ENCODE peak calls at places on chromosomes 13 and 19, in six cellular contexts. One of them, this sample, is unnamed. For H3K36me3, the result is how much of the 10 kb centered on the place peaks cover.

GRCh38 chr13:112990783-112991182 is 21.8 kb downstream of the MCF2L start:
- DNase-seq in H1: no peak
- DNase-seq in mesenchymal stem cell: no peak
- DNase-seq in IMR-90: no peak
- DNase-seq in mesendoderm: peak
- DNase-seq in neuronal stem cell: no peak
- DNase-seq in this sample: peak

GRCh38 chr19:8638078-8638619 is 7.7 kb downstream of the NFILZ start:
- DNase-seq in mesendoderm: no peak
- DNase-seq in H1: no peak
- DNase-seq in IMR-90: peak
- DNase-seq in mesenchymal stem cell: no peak
- DNase-seq in neuronal stem cell: no peak
- DNase-seq in this sample: peak

GRCh38 chr19:42018503-42019193 is 24.6 kb upstream of the ATP1A3 start:
- DNase-seq in IMR-90: peak
- DNase-seq in H1: no peak
- DNase-seq in neuronal stem cell: no peak
- DNase-seq in mesenchymal stem cell: no peak
- DNase-seq in mesendoderm: no peak
- DNase-seq in this sample: no peak

GRCh38 chr13:33771296-33771695 is 46.7 kb upstream of the RFC3 start:
- DNase-seq in mesendoderm: no peak
- DNase-seq in H1: no peak
- DNase-seq in mesenchymal stem cell: no peak
- DNase-seq in IMR-90: no peak
- DNase-seq in neuronal stem cell: no peak
- DNase-seq in this sample: no peak

GRCh38 chr13:83634601-83635000 is 247.7 kb downstream of the SLITRK1 start:
- DNase-seq in IMR-90: no peak
- DNase-seq in mesenchymal stem cell: no peak
- DNase-seq in mesendoderm: no peak
- DNase-seq in neuronal stem cell: no peak
- DNase-seq in H1: no peak
- DNase-seq in this sample: no peak

GRCh38 chr19:40982594-40983101 is 8.4 kb upstream of the CYP2B6 start:
- DNase-seq in H1: peak
- DNase-seq in mesendoderm: peak
- DNase-seq in neuronal stem cell: no peak
- DNase-seq in IMR-90: peak
- DNase-seq in mesenchymal stem cell: no peak
- DNase-seq in this sample: no peak

GRCh38 chr19:57708641-57709354 is at the start of gene ZNF154:
- DNase-seq in IMR-90: peak
- DNase-seq in mesendoderm: peak
- DNase-seq in neuronal stem cell: peak
- DNase-seq in mesenchymal stem cell: peak
- DNase-seq in H1: peak
- DNase-seq in this sample: no peak

GRCh38 chr13:76948139-76948538 is at the start of gene ACOD1:
- DNase-seq in mesenchymal stem cell: no peak
- DNase-seq in mesendoderm: no peak
- DNase-seq in neuronal stem cell: no peak
- DNase-seq in IMR-90: no peak
- DNase-seq in H1: no peak
- DNase-seq in this sample: no peak

GRCh38 chr13:20165417-20166257 is 4.8 kb upstream of the GJA3 start:
- DNase-seq in neuronal stem cell: no peak
- DNase-seq in IMR-90: peak
- DNase-seq in mesendoderm: no peak
- DNase-seq in mesenchymal stem cell: no peak
- DNase-seq in H1: no peak
- DNase-seq in this sample: no peak

GRCh38 chr19:30861896-30862295 is 487.3 kb downstream of the TSHZ3 start:
- DNase-seq in H1: no peak
- DNase-seq in neuronal stem cell: no peak
- DNase-seq in mesendoderm: no peak
- DNase-seq in IMR-90: no peak
- DNase-seq in mesenchymal stem cell: no peak
- DNase-seq in this sample: no peak

GRCh38 chr19:1455002-1455335 is 5.0 kb downstream of the APC2 start:
- DNase-seq in H1: no peak
- DNase-seq in neuronal stem cell: no peak
- DNase-seq in mesenchymal stem cell: no peak
- DNase-seq in IMR-90: no peak
- DNase-seq in mesendoderm: no peak
- DNase-seq in this sample: no peak

GRCh38 chr19:50244695-50245094 is 41.3 kb downstream of the MYH14 start:
- DNase-seq in mesenchymal stem cell: no peak
- DNase-seq in IMR-90: no peak
- DNase-seq in neuronal stem cell: no peak
- DNase-seq in mesendoderm: peak
- DNase-seq in H1: no peak
- DNase-seq in this sample: no peak

GRCh38 chr13:99903140-99903539 is 68.4 kb downstream of the ZIC5 start:
- DNase-seq in mesenchymal stem cell: no peak
- DNase-seq in IMR-90: no peak
- DNase-seq in H1: no peak
- DNase-seq in mesendoderm: no peak
- DNase-seq in neuronal stem cell: no peak
- DNase-seq in this sample: no peak

GRCh38 chr13:114064516-114065140 is 67.8 kb downstream of the RASA3 start:
- DNase-seq in neuronal stem cell: peak
- DNase-seq in mesendoderm: no peak
- DNase-seq in H1: no peak
- DNase-seq in IMR-90: peak
- DNase-seq in mesenchymal stem cell: peak
- DNase-seq in this sample: peak

DNA sequence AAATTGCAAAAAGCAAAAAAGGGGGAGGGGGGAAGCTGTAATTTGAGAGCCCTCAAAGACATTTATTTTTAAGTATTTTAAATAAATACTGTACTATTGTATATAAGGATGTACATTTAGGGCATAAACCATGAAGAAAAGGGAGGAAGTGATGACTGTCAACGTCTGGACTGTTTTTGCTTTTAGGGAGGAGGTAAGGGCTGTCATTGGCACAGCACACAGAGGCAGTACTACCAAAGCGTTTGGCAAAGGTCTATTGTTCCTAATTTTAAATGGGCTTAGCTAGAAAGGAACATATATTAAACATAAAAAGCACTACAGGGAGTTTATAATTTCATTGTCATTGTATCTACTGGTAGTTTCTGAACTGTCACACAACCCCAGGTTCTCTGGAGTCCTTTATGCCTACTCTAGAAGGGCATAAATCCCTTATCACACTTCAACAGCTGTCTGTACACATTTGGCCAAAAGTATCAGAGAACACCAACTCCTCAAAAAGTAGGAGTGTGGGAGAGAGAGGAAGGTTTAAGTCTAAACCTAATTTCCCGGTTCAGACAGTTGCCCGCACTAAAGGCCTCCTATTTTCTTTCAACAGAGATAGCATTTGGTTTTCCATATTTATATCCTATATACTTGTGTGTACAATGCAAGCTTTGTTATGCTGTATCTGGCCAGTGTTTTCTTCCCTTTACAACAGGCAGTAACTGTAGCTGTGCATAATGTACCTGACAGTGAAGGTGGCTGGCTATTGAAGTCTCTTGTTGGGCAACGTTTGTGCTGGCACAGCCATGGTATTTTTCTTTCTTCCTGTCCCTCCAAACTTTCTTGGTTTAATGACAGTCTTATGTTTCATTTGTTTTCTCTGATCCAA is 406.2 kb downstream of the KLF5 start:
- DNase-seq in neuronal stem cell: no peak
- DNase-seq in H1: no peak
- DNase-seq in mesendoderm: no peak
- DNase-seq in mesenchymal stem cell: no peak
- DNase-seq in IMR-90: no peak
- DNase-seq in this sample: no peak
- H3K27ac ChIP-seq in neuronal stem cell: no peak
- H3K27ac ChIP-seq in H1: no peak
- H3K27ac ChIP-seq in mesendoderm: no peak
- H3K27ac ChIP-seq in mesenchymal stem cell: no peak
- H3K27ac ChIP-seq in IMR-90: no peak
- H3K27ac ChIP-seq in this sample: no peak

GRCh38 chr19:47626238-47626637 is 17.3 kb downstream of the BICRA start:
- DNase-seq in mesenchymal stem cell: no peak
- DNase-seq in IMR-90: no peak
- DNase-seq in mesendoderm: no peak
- DNase-seq in H1: no peak
- DNase-seq in neuronal stem cell: no peak
- DNase-seq in this sample: no peak
- H4K8ac ChIP-seq in mesenchymal stem cell: no peak
- H4K8ac ChIP-seq in IMR-90: no peak
- H4K8ac ChIP-seq in mesendoderm: no peak
- H4K8ac ChIP-seq in H1: no peak
- H4K8ac ChIP-seq in neuronal stem cell: no peak
- H4K8ac ChIP-seq in this sample: no peak

DNA sequence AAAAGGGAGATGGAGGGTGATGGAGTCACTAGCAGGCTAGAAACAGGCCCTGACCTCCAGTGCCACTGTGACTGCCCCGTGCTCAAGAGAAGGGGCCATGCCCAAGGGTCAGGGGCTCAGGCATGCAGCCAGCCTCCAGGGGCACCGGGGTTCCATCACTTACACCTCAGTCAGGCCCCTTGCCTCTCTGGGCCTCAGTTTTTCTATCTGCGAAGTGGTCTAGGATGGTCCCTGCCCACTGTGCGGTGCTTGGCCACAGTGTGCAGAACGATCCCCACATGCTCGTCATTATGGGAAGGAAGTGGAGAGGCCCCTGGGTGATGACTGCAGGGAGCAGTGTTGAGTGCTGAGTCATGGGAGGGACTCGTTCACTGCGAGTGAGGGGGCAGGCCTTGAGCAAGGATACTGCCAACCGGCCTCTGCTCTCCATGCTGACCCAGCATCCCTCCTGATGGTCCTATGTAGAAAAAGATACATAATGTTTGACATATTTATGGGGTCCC is 23.1 kb downstream of the TMED1 start:
- DNase-seq in mesendoderm: peak
- DNase-seq in H1: no peak
- DNase-seq in mesenchymal stem cell: peak
- DNase-seq in neuronal stem cell: no peak
- DNase-seq in IMR-90: peak
- DNase-seq in this sample: peak
- H3K36me3 ChIP-seq in mesendoderm: under half
- H3K36me3 ChIP-seq in H1: under half
- H3K36me3 ChIP-seq in mesenchymal stem cell: half or more
- H3K36me3 ChIP-seq in neuronal stem cell: under half
- H3K36me3 ChIP-seq in IMR-90: half or more
- H3K36me3 ChIP-seq in this sample: half or more

DNA sequence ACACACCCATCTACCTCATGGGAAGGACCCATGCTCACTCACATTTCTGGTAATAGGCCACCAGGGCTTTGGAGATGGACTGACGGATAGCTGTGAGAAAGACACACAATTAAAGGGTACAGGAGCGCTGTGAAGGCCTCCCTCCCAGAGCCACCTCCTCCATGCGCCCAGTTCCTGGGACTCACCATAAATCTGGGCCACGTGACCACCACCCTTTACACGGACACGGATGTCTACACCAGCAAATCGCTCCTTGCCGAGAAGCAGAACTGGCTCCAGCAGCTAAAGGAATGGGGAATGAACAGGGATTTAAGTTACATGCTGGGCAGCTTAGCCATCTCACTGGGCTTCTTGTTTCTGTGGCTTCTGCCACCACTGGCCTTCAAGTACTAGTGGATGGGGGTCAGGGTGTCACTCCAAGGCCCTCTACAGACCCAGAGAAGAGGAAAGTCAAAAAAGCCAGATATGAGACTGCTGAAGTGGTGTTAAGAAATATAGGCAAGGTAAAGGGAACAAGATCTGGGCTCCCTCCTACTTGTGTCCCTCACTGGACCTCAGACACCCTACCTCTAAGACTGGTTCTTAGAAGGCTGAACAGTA is 2.2 kb downstream of the RPS16 start:
- DNase-seq in H1: no peak
- DNase-seq in IMR-90: no peak
- DNase-seq in mesenchymal stem cell: no peak
- DNase-seq in neuronal stem cell: no peak
- DNase-seq in mesendoderm: no peak
- DNase-seq in this sample: no peak
- H3K27ac ChIP-seq in H1: peak
- H3K27ac ChIP-seq in IMR-90: no peak
- H3K27ac ChIP-seq in mesenchymal stem cell: no peak
- H3K27ac ChIP-seq in neuronal stem cell: no peak
- H3K27ac ChIP-seq in mesendoderm: no peak
- H3K27ac ChIP-seq in this sample: no peak

GRCh38 chr13:111508164-111508870 is 187.9 kb downstream of the TEX29 start:
- DNase-seq in neuronal stem cell: no peak
- DNase-seq in H1: no peak
- DNase-seq in IMR-90: no peak
- DNase-seq in mesenchymal stem cell: no peak
- DNase-seq in mesendoderm: no peak
- DNase-seq in this sample: no peak

GRCh38 chr13:111505175-111505777 is 184.8 kb downstream of the TEX29 start:
- DNase-seq in mesendoderm: peak
- DNase-seq in neuronal stem cell: peak
- DNase-seq in IMR-90: no peak
- DNase-seq in mesenchymal stem cell: no peak
- DNase-seq in H1: peak
- DNase-seq in this sample: no peak

GRCh38 chr13:111508902-111509509 is 188.6 kb downstream of the TEX29 start:
- DNase-seq in IMR-90: no peak
- DNase-seq in neuronal stem cell: no peak
- DNase-seq in H1: no peak
- DNase-seq in mesenchymal stem cell: no peak
- DNase-seq in mesendoderm: no peak
- DNase-seq in this sample: no peak

GRCh38 chr13:111506131-111506530 is 185.7 kb downstream of the TEX29 start:
- DNase-seq in neuronal stem cell: no peak
- DNase-seq in IMR-90: no peak
- DNase-seq in H1: no peak
- DNase-seq in mesenchymal stem cell: no peak
- DNase-seq in mesendoderm: no peak
- DNase-seq in this sample: peak

GRCh38 chr13:111506621-111507020 is 186.2 kb downstream of the TEX29 start:
- DNase-seq in neuronal stem cell: no peak
- DNase-seq in H1: no peak
- DNase-seq in mesendoderm: no peak
- DNase-seq in mesenchymal stem cell: no peak
- DNase-seq in IMR-90: no peak
- DNase-seq in this sample: no peak
- H4K8ac ChIP-seq in neuronal stem cell: no peak
- H4K8ac ChIP-seq in H1: no peak
- H4K8ac ChIP-seq in mesendoderm: no peak
- H4K8ac ChIP-seq in mesenchymal stem cell: no peak
- H4K8ac ChIP-seq in IMR-90: no peak
- H4K8ac ChIP-seq in this sample: no peak

GRCh38 chr19:33805840-33806433 is 9.3 kb downstream of the KCTD15 start:
- DNase-seq in mesendoderm: no peak
- DNase-seq in mesenchymal stem cell: no peak
- DNase-seq in IMR-90: no peak
- DNase-seq in neuronal stem cell: no peak
- DNase-seq in H1: no peak
- DNase-seq in this sample: no peak
- H3K36me3 ChIP-seq in mesendoderm: under half
- H3K36me3 ChIP-seq in mesenchymal stem cell: half or more
- H3K36me3 ChIP-seq in IMR-90: half or more
- H3K36me3 ChIP-seq in neuronal stem cell: half or more
- H3K36me3 ChIP-seq in H1: under half
- H3K36me3 ChIP-seq in this sample: half or more